ENCODE peak calls at places on chromosomes 11 and 22, in four cellular contexts. M, F, H and G are unnamed samples.

GRCh38 chr22:42697542-42698013 is 23.1 kb downstream of the A4GALT start:
- DNase-seq in M (no peak), F (no peak), H (no peak), G (peak)

GRCh38 chr11:69559181-69559580 is 77.7 kb downstream of the LINC01488 start:
- DNase-seq in M (no peak), F (no peak), H (no peak), G (no peak)

GRCh38 chr11:32838505-32839274 is 9.0 kb downstream of the PRRG4 start:
- DNase-seq in M (no peak), F (no peak), H (no peak), G (no peak)

GRCh38 chr11:40118026-40118425 is 1341.4 kb downstream of the LRRC4C start:
- DNase-seq in M (no peak), F (no peak), H (no peak), G (no peak)

GRCh38 chr11:86938900-86939880 is 16.0 kb downstream of the FZD4 start:
- DNase-seq in M (no peak), F (no peak), H (peak), G (peak)

GRCh38 chr11:60891103-60891741 is 15.2 kb downstream of the PRPF19 start:
- DNase-seq in M (no peak), F (no peak), H (peak), G (peak)

GRCh38 chr11:58289266-58289665 is 21.2 kb upstream of the OR10W1 start:
- DNase-seq in M (no peak), F (no peak), H (no peak), G (no peak)

GRCh38 chr11:20013346-20014066 is 146.8 kb downstream of the DBX1 start:
- DNase-seq in M (no peak), F (no peak), H (peak), G (peak)

GRCh38 chr11:61828629-61829407 is 718 bp downstream of the FADS2 start:
- DNase-seq in M (no peak), F (no peak), H (no peak), G (no peak)

GRCh38 chr11:128409476-128409875 is 177.9 kb downstream of the ETS1 start:
- DNase-seq in M (no peak), F (no peak), H (no peak), G (peak)

GRCh38 chr22:40387758-40388157 is 17.4 kb downstream of the SGSM3 start:
- DNase-seq in M (no peak), F (no peak), H (no peak), G (no peak)

GRCh38 chr11:46006418-46007070 is 84.1 kb downstream of the LARGE2 start:
- DNase-seq in M (no peak), F (peak), H (peak), G (peak)

GRCh38 chr11:130146797-130147196 is 12.8 kb upstream of the ST14 start:
- DNase-seq in M (no peak), F (no peak), H (no peak), G (no peak)

GRCh38 chr11:66866420-66867010 is 9.7 kb downstream of the LRFN4 start:
- DNase-seq in M (no peak), F (no peak), H (no peak), G (no peak)

GRCh38 chr11:34345991-34346480 is 11.8 kb downstream of the ABTB2 start:
- DNase-seq in M (no peak), F (no peak), H (no peak), G (peak)

GRCh38 chr11:132792341-132793140 is 739.8 kb downstream of the OPCML start:
- DNase-seq in M (no peak), F (no peak), H (no peak), G (no peak)

GRCh38 chr11:119046489-119046888 is 10.5 kb downstream of the HYOU1 start:
- DNase-seq in M (no peak), F (no peak), H (no peak), G (no peak)

GRCh38 chr11:113481226-113481625 is 6.0 kb upstream of the DRD2 start:
- DNase-seq in M (no peak), F (no peak), H (no peak), G (no peak)

GRCh38 chr11:87097582-87097981 is 59.8 kb downstream of the TMEM135 start:
- DNase-seq in M (no peak), F (no peak), H (peak), G (peak)

GRCh38 chr22:37060801-37061610 is 9.5 kb downstream of the KCTD17 start:
- DNase-seq in M (no peak), F (no peak), H (no peak), G (no peak)

GRCh38 chr11:117328414-117329010 is 858 bp downstream of the CEP164 start:
- DNase-seq in M (no peak), F (no peak), H (peak), G (peak)

GRCh38 chr11:63321723-63322122 is 47.9 kb upstream of the SLC22A9 start:
- DNase-seq in M (no peak), F (no peak), H (no peak), G (no peak)

GRCh38 chr11:122863704-122864326 is 18.7 kb upstream of the JHY start:
- DNase-seq in M (no peak), F (no peak), H (peak), G (peak)

DNA sequence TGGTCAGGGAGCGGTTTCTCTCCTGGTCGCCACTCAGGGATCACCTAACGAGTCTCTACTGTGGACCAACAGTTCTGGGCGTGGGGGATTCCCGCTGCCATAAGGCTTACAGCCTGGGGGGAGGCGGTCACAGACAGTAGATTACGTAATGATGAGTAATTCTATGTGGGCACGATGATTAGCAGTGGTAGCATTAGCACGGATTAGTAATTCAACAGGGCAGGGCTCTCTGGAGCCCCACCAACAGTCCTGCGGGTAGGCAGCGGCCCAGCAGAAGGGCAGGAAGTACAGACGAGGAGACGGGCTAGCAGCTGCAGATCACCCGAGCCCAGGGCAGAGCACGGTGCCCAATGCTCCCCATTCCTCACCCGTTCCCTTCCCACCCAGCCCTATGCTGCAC is 3.6 kb downstream of the SHISAL1 start:
- DNase-seq in M (no peak), F (no peak), H (no peak), G (peak)
- H3K9ac ChIP-seq in M (no peak), F (no peak), H (no peak), G (peak)

DNA sequence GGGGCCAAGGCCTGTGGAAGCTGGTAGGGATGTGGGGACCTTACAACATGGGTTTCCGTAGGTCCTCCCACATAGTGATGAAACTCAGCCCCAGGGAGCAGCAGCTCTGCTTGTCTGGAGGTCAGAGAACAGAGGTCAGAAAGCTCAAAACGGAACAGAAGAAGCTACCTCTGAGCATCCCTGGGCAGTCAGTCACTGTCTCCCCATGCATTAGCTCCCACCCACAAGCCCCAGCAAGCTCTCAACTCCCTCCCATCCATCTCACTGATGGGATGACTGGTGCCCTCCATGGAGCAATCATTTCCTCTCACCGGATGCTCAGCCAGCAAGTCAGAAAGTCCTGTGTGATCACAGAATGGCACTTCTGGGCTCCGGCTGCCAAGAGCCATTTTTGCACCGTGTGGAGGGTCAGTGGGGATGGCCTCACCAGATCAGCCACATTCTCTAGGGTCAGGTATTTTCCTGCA is 1.9 kb downstream of the TPP1 start:
- DNase-seq in M (no peak), F (no peak), H (no peak), G (no peak)
- TF ChIP-seq CHD1 in M (no peak), F (no peak), H (no peak), G (no peak)

DNA sequence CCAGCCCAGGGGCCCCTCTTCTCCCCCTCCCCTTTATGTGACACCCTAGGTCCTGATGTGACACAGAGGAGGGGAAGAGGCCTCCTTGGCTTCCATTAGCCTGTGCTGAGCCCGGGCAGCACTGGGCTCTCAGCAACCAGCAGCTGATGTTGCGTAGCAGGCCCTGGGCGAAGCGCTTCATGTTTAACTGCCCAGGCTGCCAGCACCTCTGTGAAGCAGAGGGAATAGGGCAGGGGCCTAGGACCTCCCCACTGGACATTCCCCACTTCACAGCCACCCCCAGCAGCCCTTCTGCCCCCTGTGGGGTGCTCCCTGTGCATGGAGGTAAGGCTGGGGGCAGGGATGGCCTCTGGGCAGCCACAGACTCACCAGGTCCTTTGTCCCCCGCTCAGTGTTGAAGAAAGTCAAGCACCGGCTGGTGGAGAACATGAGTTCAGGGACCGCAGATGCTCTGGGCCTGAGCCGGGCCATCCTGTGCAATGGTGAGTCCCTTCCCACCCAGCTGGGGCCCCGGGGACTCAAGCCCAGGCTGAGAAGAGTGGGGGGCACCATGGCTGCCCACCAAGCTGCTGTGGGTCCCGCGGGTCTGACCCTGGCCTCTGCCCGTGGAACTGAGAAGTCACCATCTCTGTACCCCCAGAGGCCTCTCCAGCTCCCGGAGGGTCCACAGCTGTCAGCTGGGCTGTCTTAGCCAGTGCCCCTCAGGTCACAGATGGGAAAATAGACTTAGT is 11.6 kb downstream of the PICK1 start:
- DNase-seq in M (no peak), F (no peak), H (no peak), G (no peak)
- H3K9ac ChIP-seq in M (no peak), F (no peak), H (no peak), G (no peak)

GRCh38 chr22:46408568-46409506 is 73.3 kb downstream of the TRMU start:
- DNase-seq in M (no peak), F (no peak), H (no peak), G (no peak)
- TF ChIP-seq CHD1 in M (no peak), F (no peak), H (no peak), G (no peak)

DNA sequence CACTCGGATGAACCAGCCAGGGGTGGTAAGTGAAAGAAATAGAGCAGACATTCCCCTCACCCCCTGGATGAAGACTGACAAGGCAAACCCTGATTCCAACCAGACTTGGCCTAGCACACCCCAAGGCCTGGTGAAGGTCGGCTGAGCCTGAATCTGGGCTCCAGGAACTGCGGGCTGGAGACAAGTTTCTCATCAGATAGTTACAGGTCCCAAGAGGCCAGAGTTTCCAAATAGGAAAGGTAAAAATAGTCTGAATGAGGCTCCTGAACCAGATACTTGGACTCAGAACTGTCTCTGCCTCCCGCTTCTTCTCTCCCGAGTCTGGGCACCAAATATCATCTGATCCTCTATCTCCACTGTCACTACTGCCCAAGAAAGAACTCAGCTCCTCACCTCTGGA is 7.8 kb downstream of the ZMAT5 start:
- DNase-seq in M (no peak), F (no peak), H (no peak), G (no peak)
- H3K9ac ChIP-seq in M (no peak), F (no peak), H (peak), G (no peak)

DNA sequence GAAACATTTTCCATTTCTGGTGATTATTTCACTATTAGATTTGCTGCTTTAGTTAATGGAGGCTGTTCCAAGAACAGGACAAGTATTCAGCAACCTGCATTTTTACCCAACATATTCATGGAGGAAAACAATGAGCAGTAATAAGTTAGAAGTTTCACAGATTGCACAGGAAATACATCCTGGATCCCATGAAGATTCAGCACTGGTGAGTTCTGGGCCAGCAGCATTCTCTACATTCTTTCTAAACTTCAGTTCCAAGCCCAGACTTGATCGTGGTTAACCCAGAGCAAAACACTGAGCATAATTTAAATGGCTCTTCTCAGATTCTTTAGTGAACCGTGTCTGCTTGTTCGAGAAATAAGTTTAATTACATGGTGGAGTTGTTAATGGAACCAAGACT is 3.8 kb downstream of the FJX1 start:
- DNase-seq in M (no peak), F (no peak), H (no peak), G (peak)
- TF ChIP-seq CHD1 in M (no peak), F (no peak), H (no peak), G (no peak)